ENCODE peak calls at places on chromosomes 7 and 10, in five cellular contexts. K is HTR-8/SVneo; F is activated CD4-positive, alpha-beta memory T cell treated with anti-CD3 and anti-CD28 coated beads for 36 hours; S is activated gamma-delta T cell; J is RPMI7951. L is an unnamed sample.

GRCh38 chr10:98339790-98340189 is 71.8 kb upstream of the LOXL4 start:
- DNase-seq in K (no peak), J (no peak), S (no peak), F (no peak), L (no peak)

GRCh38 chr7:16526742-16527540 is at the start of gene LRRC72:
- DNase-seq in J (no peak), K (no peak), F (no peak), S (no peak), L (no peak)

GRCh38 chr10:114545071-114545470 is 113.0 kb downstream of the ABLIM1 start:
- DNase-seq in S (no peak), F (no peak), J (peak), K (no peak), L (no peak)

GRCh38 chr10:66999762-67000161 is 73.9 kb downstream of the LRRTM3 start:
- DNase-seq in F (no peak), S (no peak), K (no peak), J (no peak), L (no peak)

GRCh38 chr10:23694921-23695824 is 256.3 kb downstream of the OTUD1 start:
- DNase-seq in F (no peak), J (no peak), K (no peak), S (no peak), L (no peak)

GRCh38 chr7:92740713-92741126 is 95.7 kb downstream of the CDK6 start:
- DNase-seq in S (no peak), F (no peak), K (no peak), J (peak), L (peak)

GRCh38 chr7:1226155-1226901 is 6.3 kb upstream of the UNCX start:
- DNase-seq in S (no peak), F (no peak), K (no peak), J (no peak), L (no peak)

GRCh38 chr7:94115316-94115715 is 111.2 kb upstream of the BET1 start:
- DNase-seq in K (no peak), S (no peak), J (peak), F (no peak), L (peak)

GRCh38 chr10:8103543-8103942 is 49.1 kb downstream of the GATA3 start:
- DNase-seq in J (no peak), K (no peak), F (no peak), S (no peak), L (no peak)

GRCh38 chr7:139457153-139457946 is 26.1 kb downstream of the KLRG2 start:
- DNase-seq in F (no peak), K (no peak), J (peak), S (no peak), L (peak)

GRCh38 chr10:22649390-22649841 is 65.0 kb downstream of the PIP4K2A start:
- DNase-seq in J (no peak), K (no peak), S (no peak), F (peak), L (no peak)

GRCh38 chr10:112957589-112958202 is 7.6 kb downstream of the TCF7L2 start:
- DNase-seq in K (no peak), F (no peak), S (no peak), J (no peak), L (peak)

GRCh38 chr7:118195837-118196474 is 12.0 kb downstream of the LSM8 start:
- DNase-seq in K (peak), S (no peak), J (peak), F (peak), L (peak)

GRCh38 chr7:45092100-45092930 is 3.5 kb upstream of the NACAD start:
- DNase-seq in J (peak), S (no peak), K (peak), F (no peak), L (peak)

GRCh38 chr7:14191686-14192098 is 202.2 kb upstream of the ETV1 start:
- DNase-seq in F (no peak), J (peak), S (no peak), K (no peak), L (peak)

GRCh38 chr10:33353853-33354252 is 19.4 kb upstream of the NRP1 start:
- DNase-seq in F (no peak), K (no peak), J (no peak), S (no peak), L (no peak)

GRCh38 chr10:50641636-50642035 is 17.9 kb upstream of the SGMS1 start:
- DNase-seq in S (no peak), K (no peak), J (peak), F (no peak), L (peak)

GRCh38 chr7:128860158-128861073 is 2.2 kb upstream of the ATP6V1F start:
- DNase-seq in S (no peak), F (no peak), J (no peak), K (no peak), L (peak)

GRCh38 chr7:76206633-76207032 is 4.9 kb downstream of the SRRM3 start:
- DNase-seq in S (no peak), K (no peak), F (no peak), J (peak), L (no peak)

GRCh38 chr10:73941300-73941699 is 30.4 kb downstream of the PLAU start:
- DNase-seq in J (peak), S (no peak), F (no peak), K (no peak), L (peak)

GRCh38 chr7:92763636-92764423 is 72.5 kb downstream of the CDK6 start:
- DNase-seq in K (peak), S (no peak), J (peak), F (no peak), L (peak)

GRCh38 chr7:120819861-120820260 is 38.1 kb downstream of the TSPAN12 start:
- DNase-seq in F (no peak), K (no peak), S (no peak), J (no peak), L (no peak)

GRCh38 chr10:110455440-110455839 is 42.3 kb upstream of the DUSP5 start:
- DNase-seq in J (no peak), S (no peak), F (peak), K (no peak), L (no peak)

GRCh38 chr10:29105516-29106215 is 183.2 kb upstream of the LYZL1 start:
- DNase-seq in F (no peak), K (peak), S (no peak), J (peak), L (no peak)

GRCh38 chr7:13834328-13834761 is 155.1 kb downstream of the ETV1 start:
- DNase-seq in F (no peak), S (no peak), J (no peak), K (no peak), L (no peak)

GRCh38 chr10:65622608-65623007 is 1303.2 kb upstream of the LRRTM3 start:
- DNase-seq in F (no peak), J (no peak), S (no peak), K (no peak), L (no peak)

GRCh38 chr10:68284597-68284996 is 47.3 kb upstream of the HNRNPH3 start:
- DNase-seq in K (no peak), F (no peak), S (no peak), J (no peak), L (no peak)

GRCh38 chr10:21517983-21518628 is 7.4 kb downstream of the SKIDA1 start:
- DNase-seq in F (no peak), S (no peak), J (peak), K (no peak), L (no peak)